ENCODE peak calls at places on chromosomes 3 and 15, in four cellular contexts. One of them, this sample, is unnamed.

GRCh38 chr3:46634856-46635255 is 22.5 kb downstream of the FAM240A start:
- DNase-seq in mucosa of gallbladder: no peak
- DNase-seq in hypothalamus: no peak
- DNase-seq in HCT116: no peak
- DNase-seq in this sample: no peak

GRCh38 chr3:53350652-53351051 is 3.3 kb upstream of the DCP1A start:
- DNase-seq in hypothalamus: no peak
- DNase-seq in mucosa of gallbladder: no peak
- DNase-seq in HCT116: peak
- DNase-seq in this sample: peak

GRCh38 chr15:64386291-64386690 is 1.3 kb upstream of the TRIP4 start:
- DNase-seq in hypothalamus: no peak
- DNase-seq in mucosa of gallbladder: no peak
- DNase-seq in HCT116: no peak
- DNase-seq in this sample: no peak

GRCh38 chr15:48702569-48703239 is 57.2 kb upstream of the FBN1 start:
- DNase-seq in HCT116: no peak
- DNase-seq in mucosa of gallbladder: no peak
- DNase-seq in hypothalamus: no peak
- DNase-seq in this sample: no peak

GRCh38 chr15:26866298-26867198 is at the start of gene GABRA5:
- DNase-seq in mucosa of gallbladder: no peak
- DNase-seq in hypothalamus: peak
- DNase-seq in HCT116: no peak
- DNase-seq in this sample: no peak

GRCh38 chr3:128823638-128824037 is 55.8 kb upstream of the ACAD9 start:
- DNase-seq in mucosa of gallbladder: no peak
- DNase-seq in hypothalamus: no peak
- DNase-seq in HCT116: no peak
- DNase-seq in this sample: no peak

GRCh38 chr3:8575364-8576104 is 69.1 kb downstream of the SSUH2 start:
- DNase-seq in HCT116: no peak
- DNase-seq in mucosa of gallbladder: no peak
- DNase-seq in hypothalamus: no peak
- DNase-seq in this sample: no peak

GRCh38 chr15:39919740-39920509 is at the start of gene GPR176:
- DNase-seq in hypothalamus: peak
- DNase-seq in mucosa of gallbladder: no peak
- DNase-seq in HCT116: no peak
- DNase-seq in this sample: no peak

GRCh38 chr15:25763206-25763880 is 99.8 kb downstream of the ATP10A start:
- DNase-seq in HCT116: no peak
- DNase-seq in mucosa of gallbladder: peak
- DNase-seq in hypothalamus: no peak
- DNase-seq in this sample: no peak

GRCh38 chr3:2735392-2735894 is 374.7 kb downstream of the IL5RA start:
- DNase-seq in hypothalamus: no peak
- DNase-seq in HCT116: no peak
- DNase-seq in mucosa of gallbladder: no peak
- DNase-seq in this sample: no peak

GRCh38 chr3:71172951-71173350 is 410.6 kb downstream of the FOXP1 start:
- DNase-seq in mucosa of gallbladder: no peak
- DNase-seq in HCT116: no peak
- DNase-seq in hypothalamus: no peak
- DNase-seq in this sample: no peak

GRCh38 chr3:180990494-180990893 is 958 bp upstream of the DNAJC19 start:
- DNase-seq in hypothalamus: no peak
- DNase-seq in mucosa of gallbladder: no peak
- DNase-seq in HCT116: no peak
- DNase-seq in this sample: no peak

GRCh38 chr3:49199244-49199899 is 28.0 kb downstream of the KLHDC8B start:
- DNase-seq in HCT116: no peak
- DNase-seq in hypothalamus: peak
- DNase-seq in mucosa of gallbladder: peak
- DNase-seq in this sample: no peak

GRCh38 chr15:71195242-71195641 is 80.0 kb downstream of the THSD4 start:
- DNase-seq in hypothalamus: no peak
- DNase-seq in mucosa of gallbladder: no peak
- DNase-seq in HCT116: peak
- DNase-seq in this sample: no peak

GRCh38 chr3:141538568-141538967 is 51.7 kb downstream of the RASA2 start:
- DNase-seq in HCT116: no peak
- DNase-seq in hypothalamus: no peak
- DNase-seq in mucosa of gallbladder: no peak
- DNase-seq in this sample: no peak

GRCh38 chr3:152554980-152555379 is 280.0 kb upstream of the P2RY1 start:
- DNase-seq in mucosa of gallbladder: no peak
- DNase-seq in HCT116: no peak
- DNase-seq in hypothalamus: no peak
- DNase-seq in this sample: no peak